ENCODE peak calls at places on chromosome 16, in five cellular contexts. Z, X, H, S and D are unnamed samples.

GRCh38 chr16:66930189-66930588 is 4.0 kb downstream of the CIAO2B start:
- DNase-seq in S (no peak), X (no peak), H (peak), Z (no peak), D (no peak)

GRCh38 chr16:10332301-10332700 is 53.6 kb upstream of the ATF7IP2 start:
- DNase-seq in Z (no peak), S (no peak), H (no peak), X (no peak), D (no peak)

GRCh38 chr16:73161977-73162376 is 114.0 kb upstream of the ZFHX3 start:
- DNase-seq in H (no peak), S (no peak), Z (no peak), X (no peak), D (no peak)

GRCh38 chr16:86880316-86881117 is 302.2 kb downstream of the FOXL1 start:
- DNase-seq in X (no peak), H (no peak), Z (no peak), S (peak), D (no peak)

GRCh38 chr16:58448890-58449289 is 51.1 kb upstream of the NDRG4 start:
- DNase-seq in X (no peak), H (no peak), S (no peak), Z (no peak), D (no peak)

GRCh38 chr16:20849587-20850390 is 43.5 kb downstream of the REXO5 start:
- DNase-seq in Z (no peak), X (peak), H (no peak), S (no peak), D (peak)

GRCh38 chr16:83835972-83836566 is 28.3 kb downstream of the HSBP1 start:
- DNase-seq in S (no peak), Z (no peak), X (no peak), H (no peak), D (no peak)

GRCh38 chr16:85613609-85614337 is 651 bp downstream of the GSE1 start:
- DNase-seq in Z (peak), X (peak), H (no peak), S (peak), D (peak)

GRCh38 chr16:85402910-85403692 is 210.0 kb upstream of the GSE1 start:
- DNase-seq in H (no peak), Z (no peak), S (peak), X (no peak), D (peak)

GRCh38 chr16:85129846-85130706 is 17.8 kb upstream of the CIBAR2 start:
- DNase-seq in Z (no peak), X (no peak), S (no peak), H (no peak), D (no peak)

GRCh38 chr16:57591086-57591869 is 37.2 kb upstream of the ADGRG1 start:
- DNase-seq in H (peak), Z (no peak), X (peak), S (peak), D (peak)

GRCh38 chr16:6690741-6691140 is 641.9 kb upstream of the RBFOX1 start:
- DNase-seq in X (no peak), H (no peak), S (no peak), Z (no peak), D (no peak)

GRCh38 chr16:9296273-9296593 is 204.8 kb downstream of the HAPSTR1 start:
- DNase-seq in H (no peak), X (no peak), Z (no peak), S (no peak), D (no peak)

GRCh38 chr16:24984903-24985675 is 30.1 kb downstream of the ARHGAP17 start:
- DNase-seq in Z (no peak), S (no peak), H (no peak), X (no peak), D (no peak)

GRCh38 chr16:88383401-88384221 is 852 bp downstream of the ZNF469 start:
- DNase-seq in Z (peak), S (peak), H (no peak), X (no peak), D (peak)

GRCh38 chr16:88787579-88788314 is 2.7 kb upstream of the PIEZO1 start:
- DNase-seq in S (no peak), X (no peak), H (no peak), Z (no peak), D (no peak)

GRCh38 chr16:31149332-31149731 is 534 bp downstream of the PRSS36 start:
- DNase-seq in S (no peak), X (no peak), H (no peak), Z (no peak), D (no peak)

GRCh38 chr16:46923513-46924295 is 39.5 kb downstream of the GPT2 start:
- DNase-seq in X (no peak), S (no peak), H (no peak), Z (no peak), D (no peak)

GRCh38 chr16:72282338-72282737 is 110.4 kb upstream of the PMFBP1 start:
- DNase-seq in X (no peak), Z (no peak), S (no peak), H (no peak), D (no peak)

GRCh38 chr16:70437017-70437581 is 1.8 kb downstream of the ST3GAL2 start:
- DNase-seq in Z (no peak), X (no peak), H (no peak), S (no peak), D (no peak)

GRCh38 chr16:1941924-1942809 is 832 bp downstream of the MSRB1 start:
- DNase-seq in S (peak), H (no peak), Z (peak), X (no peak), D (peak)

GRCh38 chr16:88380099-88380498 is 2.7 kb upstream of the ZNF469 start:
- DNase-seq in Z (no peak), H (no peak), S (no peak), X (no peak), D (peak)

GRCh38 chr16:66409156-66409555 is 17.9 kb upstream of the BEAN1 start:
- DNase-seq in X (no peak), S (no peak), Z (no peak), H (peak), D (no peak)

GRCh38 chr16:14538604-14539003 is 91.5 kb downstream of the PARN start:
- DNase-seq in H (no peak), Z (no peak), X (no peak), S (no peak), D (no peak)

GRCh38 chr16:14545346-14545884 is 84.6 kb downstream of the PARN start:
- DNase-seq in H (peak), Z (no peak), X (no peak), S (no peak), D (no peak)

GRCh38 chr16:14539156-14539555 is 90.9 kb downstream of the PARN start:
- DNase-seq in Z (no peak), X (no peak), S (no peak), H (no peak), D (no peak)

GRCh38 chr16:14539631-14540030 is 90.4 kb downstream of the PARN start:
- DNase-seq in Z (no peak), X (no peak), H (no peak), S (no peak), D (no peak)
- H3K4me3 ChIP-seq in Z (no peak), X (no peak), H (no peak), S (no peak), D (no peak)

GRCh38 chr16:68283840-68284595 is 19.7 kb downstream of the SLC7A6 start:
- DNase-seq in Z (no peak), S (no peak), X (no peak), H (no peak), D (no peak)
- H3K4me3 ChIP-seq in Z (no peak), S (peak), X (no peak), H (no peak), D (no peak)

GRCh38 chr16:704552-705380 is 835 bp downstream of the FBXL16 start:
- DNase-seq in X (no peak), H (no peak), Z (peak), S (no peak), D (no peak)

GRCh38 chr16:708019-708418 is 2.4 kb upstream of the FBXL16 start:
- DNase-seq in X (no peak), Z (no peak), H (no peak), S (no peak), D (no peak)

GRCh38 chr16:705748-706188 is at the start of gene FBXL16:
- DNase-seq in S (no peak), X (no peak), H (no peak), Z (peak), D (no peak)

GRCh38 chr16:707062-707538 is 1.5 kb upstream of the FBXL16 start:
- DNase-seq in H (no peak), Z (peak), S (no peak), X (no peak), D (no peak)

GRCh38 chr16:706189-707061 is 824 bp upstream of the FBXL16 start:
- DNase-seq in X (no peak), Z (peak), H (no peak), S (no peak), D (no peak)
- H3K4me3 ChIP-seq in X (peak), Z (no peak), H (no peak), S (no peak), D (no peak)

GRCh38 chr16:49461517-49461951 is 87.9 kb downstream of the C16orf78 start:
- DNase-seq in Z (peak), H (no peak), S (peak), X (no peak), D (peak)

GRCh38 chr16:49463529-49463928 is 89.9 kb downstream of the C16orf78 start:
- DNase-seq in X (no peak), Z (no peak), H (no peak), S (peak), D (no peak)

GRCh38 chr16:49462356-49462988 is 88.9 kb downstream of the C16orf78 start:
- DNase-seq in Z (no peak), X (no peak), S (no peak), H (no peak), D (no peak)

GRCh38 chr16:49464093-49464492 is 90.5 kb downstream of the C16orf78 start:
- DNase-seq in X (no peak), Z (no peak), H (no peak), S (peak), D (no peak)

DNA sequence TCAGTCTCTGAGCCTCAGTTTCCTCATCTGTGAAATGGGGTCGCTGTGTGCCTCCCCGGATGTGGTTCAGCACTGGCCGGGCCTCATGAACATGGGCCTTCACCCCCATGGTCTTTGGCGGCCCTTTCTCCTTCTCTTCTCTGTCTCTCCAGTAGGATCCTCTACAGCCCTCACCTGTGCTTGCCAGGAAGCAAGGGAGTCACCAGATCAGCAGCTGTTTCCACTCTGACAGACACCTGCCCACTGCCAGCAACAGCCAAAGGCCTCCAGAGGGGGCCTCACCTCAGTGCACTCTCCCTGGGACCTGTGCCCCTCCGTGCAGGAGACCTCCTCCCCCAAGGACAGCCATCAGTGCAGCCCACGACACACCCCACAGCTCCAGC is 89.4 kb downstream of the C16orf78 start:
- DNase-seq in H (no peak), S (peak), X (no peak), Z (no peak), D (no peak)
- H3K4me3 ChIP-seq in H (no peak), S (no peak), X (no peak), Z (no peak), D (no peak)

GRCh38 chr16:52557236-52557635 is 10.3 kb upstream of the TOX3 start:
- DNase-seq in X (no peak), Z (no peak), S (no peak), H (peak), D (no peak)

GRCh38 chr16:52561910-52562741 is 15.2 kb upstream of the TOX3 start:
- DNase-seq in X (no peak), S (no peak), Z (no peak), H (no peak), D (peak)

GRCh38 chr16:52556083-52556482 is 9.1 kb upstream of the TOX3 start:
- DNase-seq in Z (no peak), H (no peak), X (no peak), S (no peak), D (no peak)

GRCh38 chr16:52555572-52555971 is 8.6 kb upstream of the TOX3 start:
- DNase-seq in Z (no peak), S (no peak), X (no peak), H (no peak), D (no peak)

GRCh38 chr16:52558448-52558847 is 11.5 kb upstream of the TOX3 start:
- DNase-seq in H (no peak), X (no peak), S (no peak), Z (no peak), D (no peak)
- H3K4me3 ChIP-seq in H (no peak), X (no peak), S (no peak), Z (no peak), D (no peak)